ENCODE peak calls at places on chromosome 1, in four cellular contexts. O, K, Z and A are unnamed samples.
A peak's percentile ranks its signal among the peaks of the same experiment; 100 is the strongest.

GRCh38 chr1:66809736-66810326 is 8.8 kb upstream of the INSL5 start:
- DNase-seq in O (no peak), K (no peak), Z (no peak), A (no peak)

GRCh38 chr1:58919226-58919985 is 135.6 kb upstream of the JUN start:
- DNase-seq in O (no peak), K (no peak), Z (no peak), A (no peak)

GRCh38 chr1:11000526-11000925 is 11.9 kb upstream of the TARDBP start:
- DNase-seq in O (no peak), K (no peak), Z (no peak), A (no peak)

GRCh38 chr1:160768295-160768657 is 27.7 kb upstream of the LY9 start:
- DNase-seq in O (peak; percentile 79), K (no peak), Z (peak; percentile 64), A (no peak)

GRCh38 chr1:87684194-87684593 is 355.5 kb downstream of the LMO4 start:
- DNase-seq in O (no peak), K (no peak), Z (no peak), A (no peak)

GRCh38 chr1:240385551-240385950 is 226.4 kb downstream of the GREM2 start:
- DNase-seq in O (no peak), K (no peak), Z (no peak), A (no peak)

GRCh38 chr1:36583980-36584805 is 101.5 kb upstream of the CSF3R start:
- DNase-seq in O (no peak), K (no peak), Z (peak; percentile 15), A (no peak)

GRCh38 chr1:64507897-64508296 is 38.0 kb downstream of the CACHD1 start:
- DNase-seq in O (no peak), K (no peak), Z (no peak), A (no peak)

GRCh38 chr1:70112838-70113237 is 92.5 kb downstream of the LRRC40 start:
- DNase-seq in O (no peak), K (no peak), Z (no peak), A (no peak)

GRCh38 chr1:180155202-180155682 is 573 bp downstream of the QSOX1 start:
- DNase-seq in O (peak; percentile 24), K (no peak), Z (no peak), A (no peak)